ENCODE peak calls at places on chromosomes 12 and 14, in seven cellular contexts. One of them, this sample, is unnamed. For H3K36me3, the result is how much of the 10 kb centered on the place peaks cover.

GRCh38 chr14:102394717-102395378 is 32.1 kb downstream of the TECPR2 start:
- DNase-seq in upper lobe of left lung: peak
- DNase-seq in GM12878: no peak
- DNase-seq in suprapubic skin: no peak
- DNase-seq in H1: no peak
- DNase-seq in K562: no peak
- DNase-seq in ovary: no peak
- DNase-seq in this sample: no peak

GRCh38 chr12:45633733-45634132 is 95.8 kb upstream of the ARID2 start:
- DNase-seq in upper lobe of left lung: no peak
- DNase-seq in GM12878: no peak
- DNase-seq in suprapubic skin: no peak
- DNase-seq in H1: no peak
- DNase-seq in K562: no peak
- DNase-seq in ovary: no peak
- DNase-seq in this sample: no peak

GRCh38 chr12:86600664-86601231 is 344.6 kb upstream of the MGAT4C start:
- DNase-seq in upper lobe of left lung: peak
- DNase-seq in GM12878: no peak
- DNase-seq in suprapubic skin: peak
- DNase-seq in H1: no peak
- DNase-seq in K562: no peak
- DNase-seq in ovary: no peak
- DNase-seq in this sample: no peak

GRCh38 chr14:96568646-96569045 is 66.5 kb downstream of the PAPOLA start:
- DNase-seq in upper lobe of left lung: no peak
- DNase-seq in GM12878: no peak
- DNase-seq in suprapubic skin: no peak
- DNase-seq in H1: no peak
- DNase-seq in K562: no peak
- DNase-seq in ovary: no peak
- DNase-seq in this sample: no peak

GRCh38 chr14:69263364-69263763 is 3.4 kb downstream of the GALNT16 start:
- DNase-seq in upper lobe of left lung: no peak
- DNase-seq in GM12878: no peak
- DNase-seq in suprapubic skin: peak
- DNase-seq in H1: no peak
- DNase-seq in K562: no peak
- DNase-seq in ovary: no peak
- DNase-seq in this sample: peak

GRCh38 chr12:74454109-74454508 is 83.5 kb upstream of the ATXN7L3B start:
- DNase-seq in upper lobe of left lung: no peak
- DNase-seq in GM12878: no peak
- DNase-seq in suprapubic skin: no peak
- DNase-seq in H1: no peak
- DNase-seq in K562: no peak
- DNase-seq in ovary: no peak
- DNase-seq in this sample: no peak

GRCh38 chr12:91040356-91040755 is 17.5 kb downstream of the KERA start:
- DNase-seq in upper lobe of left lung: no peak
- DNase-seq in GM12878: no peak
- DNase-seq in suprapubic skin: no peak
- DNase-seq in H1: no peak
- DNase-seq in K562: no peak
- DNase-seq in ovary: no peak
- DNase-seq in this sample: no peak

GRCh38 chr14:95156765-95157194 is 549 bp downstream of the DICER1 start:
- DNase-seq in upper lobe of left lung: peak
- DNase-seq in GM12878: no peak
- DNase-seq in suprapubic skin: peak
- DNase-seq in H1: no peak
- DNase-seq in K562: no peak
- DNase-seq in ovary: peak
- DNase-seq in this sample: no peak

GRCh38 chr12:93139028-93139665 is 210.1 kb upstream of the EEA1 start:
- DNase-seq in upper lobe of left lung: no peak
- DNase-seq in GM12878: no peak
- DNase-seq in suprapubic skin: no peak
- DNase-seq in H1: no peak
- DNase-seq in K562: no peak
- DNase-seq in ovary: no peak
- DNase-seq in this sample: no peak

GRCh38 chr14:67704484-67705089 is 2.9 kb downstream of the RDH12 start:
- DNase-seq in upper lobe of left lung: no peak
- DNase-seq in GM12878: peak
- DNase-seq in suprapubic skin: no peak
- DNase-seq in H1: no peak
- DNase-seq in K562: peak
- DNase-seq in ovary: no peak
- DNase-seq in this sample: no peak

GRCh38 chr12:104218935-104219334 is 3.4 kb downstream of the TXNRD1 start:
- DNase-seq in upper lobe of left lung: no peak
- DNase-seq in GM12878: no peak
- DNase-seq in suprapubic skin: no peak
- DNase-seq in H1: no peak
- DNase-seq in K562: no peak
- DNase-seq in ovary: no peak
- DNase-seq in this sample: no peak

GRCh38 chr12:112705037-112705632 is 86.4 kb upstream of the RPH3A start:
- DNase-seq in upper lobe of left lung: no peak
- DNase-seq in GM12878: no peak
- DNase-seq in suprapubic skin: no peak
- DNase-seq in H1: no peak
- DNase-seq in K562: no peak
- DNase-seq in ovary: no peak
- DNase-seq in this sample: no peak

GRCh38 chr14:91154851-91155625 is 41.2 kb downstream of the DGLUCY start:
- DNase-seq in upper lobe of left lung: peak
- DNase-seq in GM12878: no peak
- DNase-seq in suprapubic skin: no peak
- DNase-seq in H1: no peak
- DNase-seq in K562: no peak
- DNase-seq in ovary: no peak
- DNase-seq in this sample: no peak

GRCh38 chr12:122319312-122319638 is 53.0 kb upstream of the VPS33A start:
- DNase-seq in upper lobe of left lung: no peak
- DNase-seq in GM12878: no peak
- DNase-seq in suprapubic skin: no peak
- DNase-seq in H1: no peak
- DNase-seq in K562: no peak
- DNase-seq in ovary: no peak
- DNase-seq in this sample: no peak

GRCh38 chr14:61512508-61512907 is 182.8 kb upstream of the HIF1A start:
- DNase-seq in upper lobe of left lung: no peak
- DNase-seq in GM12878: no peak
- DNase-seq in suprapubic skin: no peak
- DNase-seq in H1: no peak
- DNase-seq in K562: no peak
- DNase-seq in ovary: no peak
- DNase-seq in this sample: no peak

GRCh38 chr12:121861549-121862254 is 3.0 kb upstream of the HPD start:
- DNase-seq in upper lobe of left lung: no peak
- DNase-seq in GM12878: no peak
- DNase-seq in suprapubic skin: no peak
- DNase-seq in H1: no peak
- DNase-seq in K562: no peak
- DNase-seq in ovary: no peak
- DNase-seq in this sample: no peak

GRCh38 chr12:716506-716905 is 35.9 kb upstream of the WNK1 start:
- DNase-seq in upper lobe of left lung: no peak
- DNase-seq in GM12878: no peak
- DNase-seq in suprapubic skin: no peak
- DNase-seq in H1: no peak
- DNase-seq in K562: peak
- DNase-seq in ovary: no peak
- DNase-seq in this sample: no peak

GRCh38 chr14:55583942-55584468 is 4.0 kb downstream of the KTN1 start:
- DNase-seq in upper lobe of left lung: no peak
- DNase-seq in GM12878: no peak
- DNase-seq in suprapubic skin: no peak
- DNase-seq in H1: no peak
- DNase-seq in K562: no peak
- DNase-seq in ovary: no peak
- DNase-seq in this sample: no peak

GRCh38 chr12:122610911-122611310 is 83.9 kb downstream of the KNTC1 start:
- DNase-seq in upper lobe of left lung: no peak
- DNase-seq in GM12878: no peak
- DNase-seq in suprapubic skin: no peak
- DNase-seq in H1: no peak
- DNase-seq in K562: no peak
- DNase-seq in ovary: no peak
- DNase-seq in this sample: no peak

GRCh38 chr14:59321184-59321952 is 132.9 kb downstream of the DAAM1 start:
- DNase-seq in upper lobe of left lung: no peak
- DNase-seq in GM12878: no peak
- DNase-seq in suprapubic skin: no peak
- DNase-seq in H1: no peak
- DNase-seq in K562: no peak
- DNase-seq in ovary: no peak
- DNase-seq in this sample: no peak

GRCh38 chr12:131066207-131066885 is 112.6 kb downstream of the ADGRD1 start:
- DNase-seq in upper lobe of left lung: no peak
- DNase-seq in GM12878: no peak
- DNase-seq in suprapubic skin: peak
- DNase-seq in H1: no peak
- DNase-seq in K562: no peak
- DNase-seq in ovary: no peak
- DNase-seq in this sample: no peak

GRCh38 chr12:129870146-129870545 is 33.7 kb downstream of the TMEM132D start:
- DNase-seq in upper lobe of left lung: no peak
- DNase-seq in GM12878: no peak
- DNase-seq in suprapubic skin: no peak
- DNase-seq in H1: no peak
- DNase-seq in K562: no peak
- DNase-seq in ovary: no peak
- DNase-seq in this sample: no peak

GRCh38 chr12:46473634-46474201 is 101.1 kb upstream of the SLC38A2 start:
- DNase-seq in upper lobe of left lung: peak
- DNase-seq in GM12878: peak
- DNase-seq in suprapubic skin: no peak
- DNase-seq in H1: no peak
- DNase-seq in K562: no peak
- DNase-seq in ovary: peak
- DNase-seq in this sample: peak

GRCh38 chr12:95083938-95084337 is 10.5 kb upstream of the NR2C1 start:
- DNase-seq in upper lobe of left lung: no peak
- DNase-seq in GM12878: no peak
- DNase-seq in suprapubic skin: no peak
- DNase-seq in H1: peak
- DNase-seq in K562: no peak
- DNase-seq in ovary: no peak
- DNase-seq in this sample: no peak

GRCh38 chr12:109738209-109738608 is 24.6 kb downstream of the FAM222A start:
- DNase-seq in upper lobe of left lung: peak
- DNase-seq in GM12878: no peak
- DNase-seq in suprapubic skin: peak
- DNase-seq in H1: no peak
- DNase-seq in K562: no peak
- DNase-seq in ovary: peak
- DNase-seq in this sample: peak

DNA sequence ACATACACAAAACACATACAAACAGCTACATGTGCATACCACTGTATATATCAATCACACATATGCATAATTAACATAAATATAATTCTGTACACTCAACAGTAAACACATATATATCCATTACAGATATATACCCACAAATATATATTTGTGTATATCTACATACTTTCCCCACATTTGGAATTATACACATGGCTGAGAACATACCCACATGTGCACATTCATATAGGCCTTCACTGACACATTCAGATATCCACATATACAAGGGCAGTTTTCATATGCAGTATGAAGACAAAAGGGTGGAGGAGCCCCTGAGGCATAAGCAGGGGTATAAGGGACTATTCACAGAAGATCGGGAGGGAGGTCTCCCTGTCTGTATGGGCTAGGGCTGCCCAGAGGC is 5.8 kb downstream of the CDH24 start:
- DNase-seq in upper lobe of left lung: no peak
- DNase-seq in GM12878: no peak
- DNase-seq in suprapubic skin: no peak
- DNase-seq in H1: no peak
- DNase-seq in K562: no peak
- DNase-seq in ovary: no peak
- DNase-seq in this sample: no peak
- H3K36me3 ChIP-seq in upper lobe of left lung: under half
- H3K36me3 ChIP-seq in GM12878: under half
- H3K36me3 ChIP-seq in suprapubic skin: under half
- H3K36me3 ChIP-seq in H1: under half
- H3K36me3 ChIP-seq in K562: under half
- H3K36me3 ChIP-seq in ovary: under half
- H3K36me3 ChIP-seq in this sample: under half

GRCh38 chr12:39442895-39443703 is at the start of gene KIF21A:
- DNase-seq in upper lobe of left lung: peak
- DNase-seq in GM12878: peak
- DNase-seq in suprapubic skin: peak
- DNase-seq in H1: peak
- DNase-seq in K562: peak
- DNase-seq in ovary: peak
- DNase-seq in this sample: peak
- TF ChIP-seq CTCF in upper lobe of left lung: peak
- TF ChIP-seq CTCF in GM12878: peak
- TF ChIP-seq CTCF in suprapubic skin: peak
- TF ChIP-seq CTCF in H1: peak
- TF ChIP-seq CTCF in K562: peak
- TF ChIP-seq CTCF in ovary: peak
- TF ChIP-seq CTCF in this sample: peak

DNA sequence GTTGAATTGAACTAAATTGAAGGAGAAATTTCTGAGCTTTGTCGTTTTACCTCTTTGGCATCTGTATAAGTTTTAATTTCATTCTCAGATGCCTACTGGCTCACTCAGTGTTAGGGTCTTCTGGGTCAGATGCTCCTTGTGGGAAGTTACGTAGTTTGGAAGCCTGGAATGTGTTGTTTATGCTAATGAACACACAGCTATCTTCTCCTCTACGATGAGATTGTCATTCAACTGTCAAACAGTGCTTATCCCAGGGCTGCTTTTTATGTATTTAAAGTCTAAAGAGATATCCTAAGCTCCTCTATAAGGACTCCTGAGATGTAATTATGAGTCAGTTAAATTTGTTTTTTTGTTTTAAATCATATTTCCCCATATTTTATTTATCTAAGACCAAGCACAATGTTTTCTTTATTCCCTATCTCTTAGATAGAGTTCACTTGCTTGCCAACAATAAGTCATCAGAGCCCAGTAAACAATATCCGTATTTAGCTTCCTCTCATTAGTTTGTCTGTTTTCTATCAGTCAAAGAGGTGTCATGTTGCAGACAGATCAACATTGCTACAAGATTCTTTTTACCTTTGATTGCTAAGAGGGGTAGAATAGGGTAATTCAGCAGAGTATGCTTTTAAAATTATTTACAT is 368.0 kb upstream of the PDE3A start:
- DNase-seq in upper lobe of left lung: no peak
- DNase-seq in GM12878: no peak
- DNase-seq in suprapubic skin: no peak
- DNase-seq in H1: no peak
- DNase-seq in K562: no peak
- DNase-seq in ovary: no peak
- DNase-seq in this sample: no peak
- TF ChIP-seq EP300 in upper lobe of left lung: no peak
- TF ChIP-seq EP300 in GM12878: no peak
- TF ChIP-seq EP300 in suprapubic skin: no peak
- TF ChIP-seq EP300 in H1: no peak
- TF ChIP-seq EP300 in K562: no peak
- TF ChIP-seq EP300 in ovary: no peak
- TF ChIP-seq EP300 in this sample: no peak

GRCh38 chr14:105448706-105449111 is 25.9 kb upstream of the CRIP2 start:
- DNase-seq in upper lobe of left lung: peak
- DNase-seq in GM12878: no peak
- DNase-seq in suprapubic skin: no peak
- DNase-seq in H1: peak
- DNase-seq in K562: peak
- DNase-seq in ovary: peak
- DNase-seq in this sample: peak
- H3K36me3 ChIP-seq in upper lobe of left lung: under half
- H3K36me3 ChIP-seq in GM12878: under half
- H3K36me3 ChIP-seq in suprapubic skin: under half
- H3K36me3 ChIP-seq in H1: under half
- H3K36me3 ChIP-seq in K562: half or more
- H3K36me3 ChIP-seq in ovary: under half
- H3K36me3 ChIP-seq in this sample: half or more

This sample was measured in tibial nerve.